ENCODE peak calls at places on chromosome 19, in five cellular contexts. One of them, this sample, is unnamed.

GRCh38 chr19:10889880-10890279 is 18.5 kb downstream of the CARM1 start:
- DNase-seq in spleen: no peak
- DNase-seq in CD4-positive, CD25-positive, alpha-beta regulatory T cell: no peak
- DNase-seq in transverse colon: no peak
- DNase-seq in HCT116: no peak
- DNase-seq in this sample: no peak

GRCh38 chr19:33252971-33253370 is 27.3 kb upstream of the SLC7A10 start:
- DNase-seq in spleen: no peak
- DNase-seq in CD4-positive, CD25-positive, alpha-beta regulatory T cell: no peak
- DNase-seq in transverse colon: no peak
- DNase-seq in HCT116: no peak
- DNase-seq in this sample: no peak

GRCh38 chr19:58001895-58002369 is 688 bp downstream of the ZNF606 start:
- DNase-seq in spleen: no peak
- DNase-seq in CD4-positive, CD25-positive, alpha-beta regulatory T cell: no peak
- DNase-seq in transverse colon: peak; percentile 13
- DNase-seq in HCT116: no peak
- DNase-seq in this sample: no peak

GRCh38 chr19:35518313-35518712 is 4.9 kb upstream of the DMKN start:
- DNase-seq in spleen: no peak
- DNase-seq in CD4-positive, CD25-positive, alpha-beta regulatory T cell: no peak
- DNase-seq in transverse colon: no peak
- DNase-seq in HCT116: peak; percentile 19
- DNase-seq in this sample: no peak

GRCh38 chr19:35713904-35714440 is 3.8 kb upstream of the KMT2B start:
- DNase-seq in spleen: no peak
- DNase-seq in CD4-positive, CD25-positive, alpha-beta regulatory T cell: no peak
- DNase-seq in transverse colon: no peak
- DNase-seq in HCT116: no peak
- DNase-seq in this sample: no peak

GRCh38 chr19:19406878-19407639 is 1.6 kb downstream of the GATAD2A start:
- DNase-seq in spleen: peak; percentile 85
- DNase-seq in CD4-positive, CD25-positive, alpha-beta regulatory T cell: peak; percentile 24
- DNase-seq in transverse colon: peak; percentile 74
- DNase-seq in HCT116: no peak
- DNase-seq in this sample: peak; percentile 60

GRCh38 chr19:31348416-31349159 is 648 bp downstream of the TSHZ3 start:
- DNase-seq in spleen: no peak
- DNase-seq in CD4-positive, CD25-positive, alpha-beta regulatory T cell: no peak
- DNase-seq in transverse colon: no peak
- DNase-seq in HCT116: no peak
- DNase-seq in this sample: no peak

GRCh38 chr19:55456347-55456746 is 5.1 kb downstream of the ISOC2 start:
- DNase-seq in spleen: no peak
- DNase-seq in CD4-positive, CD25-positive, alpha-beta regulatory T cell: no peak
- DNase-seq in transverse colon: no peak
- DNase-seq in HCT116: no peak
- DNase-seq in this sample: no peak

GRCh38 chr19:8877854-8878705 is 45.9 kb downstream of the MBD3L1 start:
- DNase-seq in spleen: no peak
- DNase-seq in CD4-positive, CD25-positive, alpha-beta regulatory T cell: no peak
- DNase-seq in transverse colon: no peak
- DNase-seq in HCT116: peak; percentile 54
- DNase-seq in this sample: no peak

GRCh38 chr19:12766051-12766521 is 9.3 kb downstream of the HOOK2 start:
- DNase-seq in spleen: peak; percentile 93
- DNase-seq in CD4-positive, CD25-positive, alpha-beta regulatory T cell: peak; percentile 71
- DNase-seq in transverse colon: peak; percentile 93
- DNase-seq in HCT116: no peak
- DNase-seq in this sample: peak; percentile 64

GRCh38 chr19:28296506-28296905 is 916.4 kb downstream of the UQCRFS1 start:
- DNase-seq in spleen: no peak
- DNase-seq in CD4-positive, CD25-positive, alpha-beta regulatory T cell: no peak
- DNase-seq in transverse colon: no peak
- DNase-seq in HCT116: no peak
- DNase-seq in this sample: no peak

GRCh38 chr19:3096267-3096901 is 2.2 kb downstream of the GNA11 start:
- DNase-seq in spleen: peak; percentile 73
- DNase-seq in CD4-positive, CD25-positive, alpha-beta regulatory T cell: no peak
- DNase-seq in transverse colon: peak; percentile 43
- DNase-seq in HCT116: no peak
- DNase-seq in this sample: no peak

GRCh38 chr19:31586282-31586681 is 237.0 kb upstream of the TSHZ3 start:
- DNase-seq in spleen: no peak
- DNase-seq in CD4-positive, CD25-positive, alpha-beta regulatory T cell: no peak
- DNase-seq in transverse colon: no peak
- DNase-seq in HCT116: no peak
- DNase-seq in this sample: no peak

GRCh38 chr19:48676487-48676886 is 3.7 kb upstream of the NTN5 start:
- DNase-seq in spleen: no peak
- DNase-seq in CD4-positive, CD25-positive, alpha-beta regulatory T cell: no peak
- DNase-seq in transverse colon: no peak
- DNase-seq in HCT116: no peak
- DNase-seq in this sample: no peak
- H3K27ac ChIP-seq in spleen: no peak overlapping the region
- H3K27ac ChIP-seq in CD4-positive, CD25-positive, alpha-beta regulatory T cell: no peak overlapping the region
- H3K27ac ChIP-seq in transverse colon: peak overlapping the region; percentile 65
- H3K27ac ChIP-seq in HCT116: no peak overlapping the region
- H3K27ac ChIP-seq in this sample: no peak overlapping the region

GRCh38 chr19:39150235-39150634 is 24.6 kb downstream of the PAK4 start:
- DNase-seq in spleen: no peak
- DNase-seq in CD4-positive, CD25-positive, alpha-beta regulatory T cell: no peak
- DNase-seq in transverse colon: no peak
- DNase-seq in HCT116: no peak
- DNase-seq in this sample: no peak
- H3K4me1 ChIP-seq in spleen: peaks cover 1% of the 10 kb centered on the region
- H3K4me1 ChIP-seq in CD4-positive, CD25-positive, alpha-beta regulatory T cell: no peaks in the 10 kb centered on the region
- H3K4me1 ChIP-seq in transverse colon: peaks cover 31% of the 10 kb centered on the region
- H3K4me1 ChIP-seq in HCT116: peaks cover 19% of the 10 kb centered on the region
- H3K4me1 ChIP-seq in this sample: no peaks in the 10 kb centered on the region

GRCh38 chr19:5313307-5313706 is 27.3 kb downstream of the PTPRS start:
- DNase-seq in spleen: peak; percentile 79
- DNase-seq in CD4-positive, CD25-positive, alpha-beta regulatory T cell: no peak
- DNase-seq in transverse colon: no peak
- DNase-seq in HCT116: no peak
- DNase-seq in this sample: no peak

GRCh38 chr19:5316138-5316537 is 24.5 kb downstream of the PTPRS start:
- DNase-seq in spleen: no peak
- DNase-seq in CD4-positive, CD25-positive, alpha-beta regulatory T cell: no peak
- DNase-seq in transverse colon: no peak
- DNase-seq in HCT116: no peak
- DNase-seq in this sample: no peak

GRCh38 chr19:5314907-5315298 is 25.7 kb downstream of the PTPRS start:
- DNase-seq in spleen: no peak
- DNase-seq in CD4-positive, CD25-positive, alpha-beta regulatory T cell: no peak
- DNase-seq in transverse colon: no peak
- DNase-seq in HCT116: no peak
- DNase-seq in this sample: no peak

GRCh38 chr19:5312058-5312457 is 28.6 kb downstream of the PTPRS start:
- DNase-seq in spleen: no peak
- DNase-seq in CD4-positive, CD25-positive, alpha-beta regulatory T cell: no peak
- DNase-seq in transverse colon: no peak
- DNase-seq in HCT116: no peak
- DNase-seq in this sample: no peak

GRCh38 chr19:5314012-5314906 is 26.4 kb downstream of the PTPRS start:
- DNase-seq in spleen: no peak
- DNase-seq in CD4-positive, CD25-positive, alpha-beta regulatory T cell: no peak
- DNase-seq in transverse colon: no peak
- DNase-seq in HCT116: no peak
- DNase-seq in this sample: no peak
- H3K27ac ChIP-seq in spleen: no peak overlapping the region
- H3K27ac ChIP-seq in CD4-positive, CD25-positive, alpha-beta regulatory T cell: no peak overlapping the region
- H3K27ac ChIP-seq in transverse colon: no peak overlapping the region
- H3K27ac ChIP-seq in HCT116: no peak overlapping the region
- H3K27ac ChIP-seq in this sample: no peak overlapping the region

GRCh38 chr19:572140-572890 is at the start of gene BSG:
- DNase-seq in spleen: peak; percentile 100
- DNase-seq in CD4-positive, CD25-positive, alpha-beta regulatory T cell: peak; percentile 98
- DNase-seq in transverse colon: peak; percentile 99
- DNase-seq in HCT116: peak; percentile 94
- DNase-seq in this sample: peak; percentile 99

GRCh38 chr19:575527-576506 is 3.4 kb downstream of the BSG start:
- DNase-seq in spleen: no peak
- DNase-seq in CD4-positive, CD25-positive, alpha-beta regulatory T cell: no peak
- DNase-seq in transverse colon: no peak
- DNase-seq in HCT116: no peak
- DNase-seq in this sample: no peak

GRCh38 chr19:571127-571974 is 1.0 kb upstream of the BSG start:
- DNase-seq in spleen: peak; percentile 87
- DNase-seq in CD4-positive, CD25-positive, alpha-beta regulatory T cell: peak; percentile 35
- DNase-seq in transverse colon: peak; percentile 68
- DNase-seq in HCT116: no peak
- DNase-seq in this sample: peak; percentile 81

GRCh38 chr19:574658-575526 is 2.5 kb downstream of the BSG start:
- DNase-seq in spleen: no peak
- DNase-seq in CD4-positive, CD25-positive, alpha-beta regulatory T cell: no peak
- DNase-seq in transverse colon: no peak
- DNase-seq in HCT116: no peak
- DNase-seq in this sample: no peak

DNA sequence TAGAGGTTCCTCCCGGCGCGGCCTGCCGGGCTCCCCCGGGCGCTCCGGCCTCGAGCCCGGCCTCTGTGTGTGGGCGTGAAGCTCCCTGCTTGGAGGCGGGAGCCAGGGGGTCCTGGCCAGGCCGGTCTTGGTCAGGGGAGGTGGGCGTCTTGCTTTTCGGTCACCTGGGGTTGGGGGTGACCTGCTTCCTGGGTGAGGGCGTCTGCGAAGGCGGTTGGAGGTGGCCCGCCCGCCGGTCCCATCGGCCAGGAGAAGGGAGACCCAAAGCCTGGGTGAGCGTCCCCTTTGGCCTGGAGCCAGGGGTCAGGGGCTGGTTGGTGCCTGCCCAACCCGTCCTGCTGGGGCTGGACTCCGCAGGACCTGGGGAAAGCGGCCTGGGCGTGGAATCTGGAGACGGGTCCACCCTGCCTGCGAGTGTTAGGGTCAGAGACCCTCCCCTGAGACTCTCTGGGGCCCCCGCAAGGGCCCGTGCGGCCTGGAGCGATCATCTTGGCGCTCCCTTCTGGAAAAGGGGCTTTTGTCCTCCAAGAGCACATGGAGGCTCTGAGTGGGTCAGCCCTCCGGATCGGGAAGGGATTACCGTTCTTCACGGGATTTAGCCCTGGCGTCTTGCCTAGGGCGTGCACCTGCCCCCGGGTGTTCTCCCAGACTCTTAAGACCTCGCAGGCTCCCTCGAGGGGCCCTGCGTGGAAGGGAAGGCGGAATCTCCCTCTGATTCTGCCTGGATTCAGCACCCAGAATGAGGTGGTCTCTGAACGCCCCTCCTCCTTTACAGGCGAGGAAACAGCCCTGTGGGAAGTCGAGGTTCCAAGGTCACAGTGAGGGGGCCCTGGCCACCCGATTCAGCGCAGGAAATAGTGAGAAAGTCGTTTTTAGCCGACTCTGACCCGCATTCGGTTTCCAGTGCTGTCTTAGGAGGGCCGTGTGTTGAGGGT is 762 bp downstream of the BSG start:
- DNase-seq in spleen: peak; percentile 91
- DNase-seq in CD4-positive, CD25-positive, alpha-beta regulatory T cell: no peak
- DNase-seq in transverse colon: peak; percentile 64
- DNase-seq in HCT116: no peak
- DNase-seq in this sample: no peak
- H3K4me1 ChIP-seq in spleen: peaks cover 53% of the 10 kb centered on the region
- H3K4me1 ChIP-seq in CD4-positive, CD25-positive, alpha-beta regulatory T cell: peaks cover 40% of the 10 kb centered on the region
- H3K4me1 ChIP-seq in transverse colon: peaks cover 51% of the 10 kb centered on the region
- H3K4me1 ChIP-seq in HCT116: peaks cover 4% of the 10 kb centered on the region
- H3K4me1 ChIP-seq in this sample: peaks cover 19% of the 10 kb centered on the region

GRCh38 chr19:51365211-51366049 is 758 bp downstream of the ETFB start:
- DNase-seq in spleen: no peak
- DNase-seq in CD4-positive, CD25-positive, alpha-beta regulatory T cell: no peak
- DNase-seq in transverse colon: peak; percentile 45
- DNase-seq in HCT116: no peak
- DNase-seq in this sample: peak; percentile 33

GRCh38 chr19:51366999-51367564 is 894 bp upstream of the ETFB start:
- DNase-seq in spleen: peak; percentile 92
- DNase-seq in CD4-positive, CD25-positive, alpha-beta regulatory T cell: peak; percentile 27
- DNase-seq in transverse colon: peak; percentile 45
- DNase-seq in HCT116: no peak
- DNase-seq in this sample: peak; percentile 52

GRCh38 chr19:51361228-51361627 is 5.0 kb downstream of the ETFB start:
- DNase-seq in spleen: no peak
- DNase-seq in CD4-positive, CD25-positive, alpha-beta regulatory T cell: no peak
- DNase-seq in transverse colon: no peak
- DNase-seq in HCT116: no peak
- DNase-seq in this sample: no peak

GRCh38 chr19:51366050-51366998 is at the start of gene ETFB:
- DNase-seq in spleen: peak; percentile 97
- DNase-seq in CD4-positive, CD25-positive, alpha-beta regulatory T cell: peak; percentile 92
- DNase-seq in transverse colon: peak; percentile 99
- DNase-seq in HCT116: peak; percentile 95
- DNase-seq in this sample: peak; percentile 91

DNA sequence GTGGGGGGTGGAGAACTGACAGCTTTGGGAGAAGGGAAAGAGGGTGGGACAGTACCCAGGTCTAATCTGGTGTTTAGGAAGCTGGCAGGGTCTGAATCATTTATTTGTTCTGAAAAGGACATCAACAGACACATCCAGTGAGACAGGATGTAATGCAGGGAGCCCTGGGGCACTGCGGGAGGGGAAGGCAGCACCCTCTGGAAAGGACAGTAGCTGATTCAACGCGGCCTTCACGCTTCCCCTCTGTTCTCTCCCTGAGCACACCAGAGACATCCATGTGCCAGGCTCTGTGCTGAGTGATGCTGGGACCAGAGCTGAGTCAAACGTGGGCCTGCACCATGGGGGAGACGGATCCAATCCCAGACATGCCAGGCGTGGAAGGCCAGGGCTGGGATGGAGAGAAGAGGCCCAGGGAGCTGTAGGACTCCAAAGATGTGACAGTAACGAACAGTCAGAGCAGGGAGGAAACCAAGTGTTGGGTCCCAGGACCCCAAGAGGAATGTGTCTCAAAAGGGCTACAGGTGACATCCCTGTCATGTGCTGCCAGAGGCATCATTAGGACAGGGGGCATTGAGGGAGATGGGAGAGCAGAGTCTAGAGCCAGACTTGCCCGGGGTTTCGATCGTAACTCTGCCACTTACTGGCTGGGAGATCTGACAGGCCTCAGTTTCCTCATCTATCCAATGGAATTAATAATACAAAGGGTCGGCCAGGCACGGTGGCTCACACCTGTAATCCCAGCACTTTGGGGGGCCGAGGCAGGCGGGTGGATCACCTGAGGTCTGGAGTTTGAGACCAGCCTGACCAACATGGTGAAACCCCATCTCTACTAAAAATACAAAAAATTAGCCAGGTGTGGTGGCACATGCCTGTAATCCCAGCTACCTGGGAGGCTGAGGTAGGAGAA is 1.7 kb downstream of the ETFB start:
- DNase-seq in spleen: no peak
- DNase-seq in CD4-positive, CD25-positive, alpha-beta regulatory T cell: no peak
- DNase-seq in transverse colon: no peak
- DNase-seq in HCT116: no peak
- DNase-seq in this sample: no peak
- H3K27ac ChIP-seq in spleen: no peak overlapping the region
- H3K27ac ChIP-seq in CD4-positive, CD25-positive, alpha-beta regulatory T cell: no peak overlapping the region
- H3K27ac ChIP-seq in transverse colon: peak overlapping the region; percentile 98
- H3K27ac ChIP-seq in HCT116: no peak overlapping the region
- H3K27ac ChIP-seq in this sample: no peak overlapping the region